ENCODE peak calls at places on chromosomes 5 and 9, in eight cellular contexts. T is esophagus muscularis mucosa, U is Peyer's patch, Q is thyroid gland, L is heart left ventricle, N is HepG2, S is stomach, C is A549. A is an unnamed sample.

GRCh38 chr9:4146293-4146692 is 153.6 kb downstream of the GLIS3 start:
- DNase-seq in T (no peak), Q (no peak), C (no peak), U (no peak), S (no peak), L (no peak), N (no peak), A (no peak)

GRCh38 chr5:143168171-143168681 is 235.3 kb downstream of the NR3C1 start:
- DNase-seq in S (no peak), L (no peak), T (no peak), U (no peak), Q (no peak), C (no peak), N (no peak), A (no peak)

GRCh38 chr5:472656-473343 is 29.8 kb downstream of the EXOC3 start:
- DNase-seq in U (peak), L (peak), S (peak), N (peak), C (peak), Q (peak), T (no peak), A (peak)

GRCh38 chr5:173094012-173094661 is 38.0 kb downstream of the CREBRF start:
- DNase-seq in S (no peak), N (peak), L (no peak), Q (no peak), C (peak), U (no peak), T (no peak), A (no peak)

GRCh38 chr5:94613583-94613982 is 4.8 kb downstream of the KIAA0825 start:
- DNase-seq in C (peak), U (no peak), L (no peak), N (peak), S (no peak), Q (no peak), T (no peak), A (no peak)

GRCh38 chr5:176609724-176610429 is at the start of gene GPRIN1:
- DNase-seq in S (peak), Q (peak), T (no peak), U (peak), L (no peak), N (peak), C (peak), A (no peak)

GRCh38 chr5:36202521-36202961 is 39.2 kb downstream of the NADK2 start:
- DNase-seq in U (no peak), C (no peak), L (peak), Q (peak), T (no peak), S (no peak), N (no peak), A (no peak)

GRCh38 chr9:18925880-18926279 is 107.1 kb downstream of the SAXO1 start:
- DNase-seq in T (no peak), N (no peak), L (no peak), S (no peak), C (no peak), U (no peak), Q (no peak), A (no peak)

GRCh38 chr5:180603076-180603591 is 11.8 kb upstream of the SCGB3A1 start:
- DNase-seq in C (no peak), T (no peak), S (no peak), L (no peak), Q (peak), U (no peak), N (no peak), A (no peak)

GRCh38 chr5:151174612-151175101 is 17.1 kb upstream of the ANXA6 start:
- DNase-seq in N (no peak), C (no peak), L (peak), U (no peak), T (no peak), S (no peak), Q (peak), A (no peak)

GRCh38 chr9:73230257-73230656 is 78.6 kb downstream of the ANXA1 start:
- DNase-seq in S (no peak), N (no peak), U (no peak), C (no peak), Q (no peak), T (no peak), L (no peak), A (no peak)

GRCh38 chr5:135053278-135053677 is 19.2 kb upstream of the PITX1 start:
- DNase-seq in U (peak), L (no peak), N (no peak), T (no peak), C (no peak), S (no peak), Q (no peak), A (no peak)

GRCh38 chr5:172722309-172722815 is 48.6 kb downstream of the DUSP1 start:
- DNase-seq in T (no peak), S (no peak), N (no peak), L (no peak), Q (no peak), C (no peak), U (no peak), A (no peak)

GRCh38 chr5:98928802-98929122 is at the start of gene CHD1:
- DNase-seq in Q (peak), L (peak), C (peak), U (peak), T (peak), N (peak), S (peak), A (peak)

GRCh38 chr5:40554794-40555193 is 124.9 kb upstream of the PTGER4 start:
- DNase-seq in C (no peak), T (no peak), L (no peak), Q (no peak), N (no peak), S (no peak), U (no peak), A (no peak)

GRCh38 chr5:134902071-134902801 is 2.7 kb upstream of the PCBD2 start:
- DNase-seq in Q (no peak), U (peak), L (no peak), N (no peak), S (no peak), C (no peak), T (no peak), A (no peak)

GRCh38 chr9:3161912-3162311 is 318.0 kb upstream of the PUM3 start:
- DNase-seq in S (no peak), L (no peak), C (no peak), Q (no peak), U (no peak), N (no peak), T (no peak), A (no peak)

GRCh38 chr5:61332369-61332745 is 299 bp downstream of the ZSWIM6 start:
- DNase-seq in N (no peak), C (no peak), L (peak), S (peak), T (no peak), Q (peak), U (peak), A (no peak)

GRCh38 chr9:98215821-98216220 is 23.4 kb upstream of the CORO2A start:
- DNase-seq in U (no peak), T (no peak), C (peak), S (no peak), Q (no peak), L (no peak), N (no peak), A (no peak)

GRCh38 chr5:32837211-32837610 is 126.1 kb downstream of the NPR3 start:
- DNase-seq in L (no peak), T (no peak), N (no peak), Q (no peak), S (no peak), C (peak), U (no peak), A (no peak)

GRCh38 chr9:78032599-78033457 is 1.2 kb upstream of the GNAQ start:
- DNase-seq in C (no peak), T (no peak), N (no peak), Q (peak), U (no peak), L (no peak), S (no peak), A (no peak)

GRCh38 chr5:56514246-56514645 is 281.1 kb upstream of the ANKRD55 start:
- DNase-seq in N (no peak), Q (peak), C (no peak), U (no peak), T (no peak), L (no peak), S (no peak), A (no peak)

GRCh38 chr5:146475906-146476305 is 28.8 kb downstream of the TCERG1 start:
- DNase-seq in N (no peak), T (no peak), L (no peak), U (no peak), Q (no peak), C (no peak), S (no peak), A (no peak)

GRCh38 chr9:113164536-113165300 is 13.9 kb downstream of the SLC31A2 start:
- DNase-seq in Q (peak), U (no peak), T (no peak), L (peak), N (no peak), S (no peak), C (no peak), A (no peak)

GRCh38 chr5:32769711-32770110 is 58.6 kb downstream of the NPR3 start:
- DNase-seq in T (no peak), C (no peak), L (no peak), N (no peak), S (no peak), Q (no peak), U (no peak), A (no peak)

GRCh38 chr9:125970340-125970739 is 223.2 kb downstream of the PBX3 start:
- DNase-seq in C (no peak), L (no peak), N (no peak), Q (no peak), S (no peak), T (peak), U (peak), A (no peak)

GRCh38 chr9:129439242-129439641 is 181.7 kb downstream of the C9orf50 start:
- DNase-seq in T (no peak), C (no peak), Q (no peak), U (no peak), N (no peak), S (no peak), L (no peak), A (no peak)

GRCh38 chr9:35070823-35071813 is 1.3 kb downstream of the VCP start:
- DNase-seq in T (no peak), S (peak), N (no peak), L (no peak), U (no peak), Q (peak), C (no peak), A (no peak)

GRCh38 chr5:14977058-14977640 is 105.6 kb upstream of the ANKH start:
- DNase-seq in Q (no peak), T (no peak), S (no peak), L (no peak), N (peak), C (no peak), U (no peak), A (no peak)

GRCh38 chr9:33129886-33130284 is 37.3 kb downstream of the B4GALT1 start:
- DNase-seq in Q (no peak), S (no peak), N (no peak), U (peak), C (no peak), L (no peak), T (no peak), A (no peak)

GRCh38 chr5:54115768-54116403 is 194.5 kb downstream of the ARL15 start:
- DNase-seq in T (no peak), U (no peak), N (no peak), L (no peak), S (no peak), C (no peak), Q (no peak), A (no peak)

GRCh38 chr5:137902389-137903133 is 13.3 kb downstream of the PKD2L2 start:
- DNase-seq in T (no peak), L (no peak), S (no peak), Q (no peak), N (no peak), C (no peak), U (no peak), A (no peak)

GRCh38 chr5:163460562-163461176 is at the start of gene HMMR:
- DNase-seq in C (peak), L (no peak), T (no peak), N (peak), S (no peak), U (no peak), Q (peak), A (no peak)

GRCh38 chr5:59519338-59519737 is 374.2 kb downstream of the PDE4D start:
- DNase-seq in U (no peak), C (no peak), L (no peak), T (no peak), N (no peak), S (no peak), Q (no peak), A (no peak)

GRCh38 chr5:6522983-6523382 is 74.3 kb downstream of the UBE2QL1 start:
- DNase-seq in L (no peak), N (no peak), T (no peak), Q (no peak), C (no peak), S (no peak), U (no peak), A (no peak)

GRCh38 chr9:128729302-128729701 is 5.4 kb upstream of the ZDHHC12 start:
- DNase-seq in T (no peak), N (no peak), U (no peak), L (no peak), C (no peak), Q (no peak), S (no peak), A (no peak)

GRCh38 chr9:124139001-124139400 is 118.7 kb upstream of the NEK6 start:
- DNase-seq in C (no peak), S (no peak), T (no peak), U (no peak), L (no peak), Q (no peak), N (no peak), A (no peak)

GRCh38 chr5:1951165-1951816 is 68.6 kb upstream of the IRX4 start:
- DNase-seq in L (no peak), N (no peak), Q (no peak), S (no peak), C (peak), T (no peak), U (no peak), A (no peak)

DNA sequence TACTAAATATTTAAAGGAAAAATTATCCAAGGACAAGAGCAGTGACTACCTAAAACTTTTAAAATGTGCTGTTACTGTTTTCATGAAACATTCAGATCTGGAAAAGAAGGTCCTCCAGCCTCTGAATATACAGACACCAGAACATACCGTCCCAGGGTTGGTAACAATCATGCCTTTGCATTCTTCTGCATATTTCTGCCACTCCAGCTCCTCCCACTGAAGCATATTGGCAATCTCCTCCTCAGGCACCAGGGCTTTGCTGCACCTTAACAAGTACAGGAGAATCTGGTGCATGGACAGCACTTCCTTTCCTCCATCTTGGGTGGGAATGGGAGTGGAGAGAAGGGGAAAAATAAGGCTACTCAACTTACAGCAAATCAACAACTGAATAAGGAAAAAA is 60.0 kb downstream of the DROSHA start:
- DNase-seq in C (no peak), U (no peak), S (no peak), Q (peak), N (no peak), L (no peak), T (no peak), A (no peak)
- TF ChIP-seq POLR2A in C (no peak), U (no peak), S (no peak), Q (no peak), N (no peak), L (no peak), T (no peak), A (no peak)

GRCh38 chr5:43042176-43042625 is 2.1 kb upstream of the ANXA2R start:
- DNase-seq in S (peak), Q (peak), U (peak), N (peak), C (peak), T (no peak), L (peak), A (no peak)
- TF ChIP-seq POLR2A in S (no peak), Q (no peak), U (no peak), N (no peak), C (no peak), T (no peak), L (no peak), A (peak)

GRCh38 chr5:66348387-66349125 is 204.5 kb downstream of the SREK1 start:
- DNase-seq in T (no peak), L (no peak), S (no peak), Q (no peak), C (no peak), N (no peak), U (no peak), A (no peak)
- TF ChIP-seq POLR2A in T (no peak), L (no peak), S (no peak), Q (no peak), C (no peak), N (no peak), U (no peak), A (no peak)

GRCh38 chr9:91073811-91074771 is 272.5 kb downstream of the SYK start:
- DNase-seq in U (no peak), L (no peak), Q (no peak), S (no peak), C (no peak), T (peak), N (no peak), A (no peak)

GRCh38 chr9:91078041-91078441 is 276.4 kb downstream of the SYK start:
- DNase-seq in C (no peak), Q (peak), L (no peak), T (no peak), S (no peak), N (no peak), U (no peak), A (no peak)

GRCh38 chr9:91074866-91075265 is 273.2 kb downstream of the SYK start:
- DNase-seq in U (no peak), N (no peak), S (no peak), L (no peak), Q (no peak), T (no peak), C (no peak), A (no peak)

GRCh38 chr9:91075279-91075678 is 273.7 kb downstream of the SYK start:
- DNase-seq in S (no peak), Q (no peak), U (no peak), L (no peak), T (no peak), C (no peak), N (no peak), A (no peak)

GRCh38 chr9:91077624-91078023 is 276.0 kb downstream of the SYK start:
- DNase-seq in N (no peak), S (no peak), T (no peak), L (no peak), C (no peak), Q (no peak), U (no peak), A (no peak)
- TF ChIP-seq POLR2A in N (no peak), S (no peak), T (no peak), L (no peak), C (no peak), Q (no peak), U (no peak), A (no peak)

GRCh38 chr9:7137040-7137439 is 379.3 kb downstream of the KDM4C start:
- DNase-seq in N (no peak), S (no peak), L (peak), C (no peak), U (no peak), Q (no peak), T (peak), A (no peak)
- TF ChIP-seq POLR2A in N (no peak), S (no peak), L (no peak), C (no peak), U (no peak), Q (no peak), T (no peak), A (no peak)

GRCh38 chr5:178221203-178221771 is 11.3 kb downstream of the PHYKPL start:
- DNase-seq in Q (no peak), C (no peak), S (no peak), N (no peak), U (no peak), L (no peak), T (no peak), A (no peak)
- TF ChIP-seq POLR2A in Q (no peak), C (no peak), S (no peak), N (no peak), U (no peak), L (no peak), T (no peak), A (no peak)

GRCh38 chr9:137301086-137301947 is 754 bp downstream of the NRARP start:
- DNase-seq in Q (peak), U (no peak), L (peak), C (peak), S (peak), T (no peak), N (no peak), A (no peak)
- TF ChIP-seq POLR2A in Q (no peak), U (peak), L (no peak), C (peak), S (no peak), T (no peak), N (no peak), A (no peak)

DNA sequence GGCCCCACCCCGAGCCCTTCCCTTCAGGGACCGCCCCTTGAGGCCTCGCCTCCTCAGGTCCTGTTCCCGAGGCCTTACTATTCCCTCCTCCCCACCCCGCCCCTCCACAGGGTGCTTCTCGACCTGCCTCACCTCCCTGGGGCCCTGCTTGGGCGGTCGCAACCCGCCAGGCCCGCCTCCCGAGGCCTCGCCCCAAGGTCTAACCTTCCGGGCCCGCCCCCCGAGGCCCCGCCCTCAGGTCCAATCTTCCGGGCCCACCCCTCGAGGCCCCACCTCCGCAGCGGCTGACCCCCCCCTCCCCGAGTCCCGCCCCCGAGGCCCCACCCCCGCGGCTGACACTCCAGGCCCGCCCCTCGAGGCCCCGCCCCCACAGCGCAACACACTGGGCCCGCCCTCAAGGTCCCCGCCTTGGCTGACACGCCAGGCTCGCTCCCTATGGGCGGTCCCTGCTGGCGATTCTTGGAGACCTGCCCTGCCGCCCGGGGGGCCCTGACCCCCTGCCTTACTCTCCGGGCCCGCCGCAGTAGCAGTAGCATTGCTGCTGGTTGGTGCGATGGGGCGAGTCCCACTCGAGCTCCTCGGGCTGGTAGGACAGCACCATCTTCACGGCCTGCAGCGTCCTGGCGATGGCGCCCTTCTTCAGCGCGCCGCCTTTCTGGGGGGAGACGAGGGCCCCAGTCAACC is 8.2 kb downstream of the PHF19 start:
- DNase-seq in Q (peak), T (peak), C (peak), S (peak), N (no peak), L (peak), U (peak), A (peak)
- TF ChIP-seq POLR2A in Q (peak), T (no peak), C (peak), S (no peak), N (no peak), L (no peak), U (peak), A (peak)